ENCODE peak calls at places on chromosomes 5 and 9, in eight cellular contexts. M, X, L, D, R, Y, Z and Q are unnamed samples. For H3K27me3, the result is how much of the 10 kb centered on the place peaks cover.

GRCh38 chr9:30796806-30797205 is 1587.6 kb upstream of the ACO1 start:
- DNase-seq in M (no peak), X (no peak), L (no peak), D (no peak), R (no peak), Y (no peak), Z (no peak), Q (no peak)

GRCh38 chr5:57174850-57175525 is 1.1 kb downstream of the GPBP1 start:
- DNase-seq in M (no peak), X (no peak), L (no peak), D (no peak), R (no peak), Y (no peak), Z (no peak), Q (no peak)

GRCh38 chr9:135512241-135512603 is 9.0 kb upstream of the LCN1 start:
- DNase-seq in M (no peak), X (no peak), L (no peak), D (peak), R (no peak), Y (no peak), Z (no peak), Q (no peak)

GRCh38 chr9:83132768-83133167 is 69.8 kb upstream of the RASEF start:
- DNase-seq in M (no peak), X (no peak), L (no peak), D (no peak), R (no peak), Y (no peak), Z (no peak), Q (no peak)

GRCh38 chr5:56951131-56951945 is 585 bp downstream of the MIER3 start:
- DNase-seq in M (peak), X (peak), L (no peak), D (peak), R (peak), Y (peak), Z (peak), Q (peak)

GRCh38 chr9:136326061-136326776 is 1.1 kb upstream of the GPSM1 start:
- DNase-seq in M (no peak), X (no peak), L (no peak), D (no peak), R (no peak), Y (no peak), Z (no peak), Q (no peak)

GRCh38 chr9:4086119-4087088 is 213.5 kb downstream of the GLIS3 start:
- DNase-seq in M (no peak), X (no peak), L (no peak), D (no peak), R (no peak), Y (peak), Z (no peak), Q (no peak)

GRCh38 chr5:122761115-122761514 is 13.8 kb upstream of the SNX2 start:
- DNase-seq in M (no peak), X (no peak), L (no peak), D (no peak), R (no peak), Y (no peak), Z (no peak), Q (no peak)

GRCh38 chr5:16886366-16886736 is 49.7 kb downstream of the MYO10 start:
- DNase-seq in M (no peak), X (no peak), L (no peak), D (no peak), R (no peak), Y (no peak), Z (no peak), Q (no peak)

GRCh38 chr9:74499111-74499601 is 2.0 kb downstream of the RORB start:
- DNase-seq in M (no peak), X (no peak), L (no peak), D (no peak), R (no peak), Y (no peak), Z (no peak), Q (no peak)

GRCh38 chr9:100098241-100098886 is 436 bp downstream of the ERP44 start:
- DNase-seq in M (peak), X (peak), L (no peak), D (peak), R (peak), Y (peak), Z (peak), Q (peak)

GRCh38 chr9:131610231-131610761 is 65.0 kb downstream of the PRRT1B start:
- DNase-seq in M (no peak), X (no peak), L (no peak), D (no peak), R (no peak), Y (no peak), Z (no peak), Q (peak)

GRCh38 chr9:86655147-86655546 is 292.2 kb downstream of the GAS1 start:
- DNase-seq in M (no peak), X (no peak), L (no peak), D (no peak), R (no peak), Y (no peak), Z (no peak), Q (no peak)

GRCh38 chr5:159422371-159422770 is 92.1 kb upstream of the IL12B start:
- DNase-seq in M (no peak), X (no peak), L (no peak), D (no peak), R (no peak), Y (no peak), Z (no peak), Q (no peak)

GRCh38 chr9:22921742-22922141 is 475.1 kb downstream of the DMRTA1 start:
- DNase-seq in M (no peak), X (no peak), L (no peak), D (no peak), R (no peak), Y (no peak), Z (no peak), Q (no peak)

GRCh38 chr9:104900871-104901270 is 27.1 kb downstream of the ABCA1 start:
- DNase-seq in M (no peak), X (no peak), L (no peak), D (no peak), R (no peak), Y (no peak), Z (no peak), Q (no peak)

GRCh38 chr5:110956913-110957813 is 114.3 kb upstream of the TSLP start:
- DNase-seq in M (no peak), X (no peak), L (no peak), D (no peak), R (no peak), Y (no peak), Z (no peak), Q (no peak)

GRCh38 chr5:114176356-114176755 is 185.5 kb upstream of the KCNN2 start:
- DNase-seq in M (no peak), X (no peak), L (no peak), D (no peak), R (no peak), Y (no peak), Z (no peak), Q (no peak)

GRCh38 chr9:130137870-130138653 is 34.1 kb upstream of the NCS1 start:
- DNase-seq in M (no peak), X (no peak), L (no peak), D (no peak), R (no peak), Y (peak), Z (no peak), Q (peak)

GRCh38 chr5:95850391-95850894 is 27.9 kb upstream of the GLRX start:
- DNase-seq in M (no peak), X (no peak), L (no peak), D (no peak), R (peak), Y (no peak), Z (no peak), Q (no peak)

GRCh38 chr5:15446552-15446951 is 53.4 kb upstream of the FBXL7 start:
- DNase-seq in M (no peak), X (no peak), L (no peak), D (no peak), R (no peak), Y (no peak), Z (no peak), Q (no peak)

GRCh38 chr5:142244440-142244839 is 80.4 kb downstream of the SPRY4 start:
- DNase-seq in M (no peak), X (no peak), L (no peak), D (no peak), R (no peak), Y (no peak), Z (no peak), Q (no peak)

GRCh38 chr5:25448190-25448621 is 803.4 kb upstream of the CDH10 start:
- DNase-seq in M (no peak), X (no peak), L (no peak), D (no peak), R (no peak), Y (no peak), Z (no peak), Q (no peak)

GRCh38 chr9:101028346-101029299 is at the start of gene PLPPR1:
- DNase-seq in M (peak), X (peak), L (no peak), D (peak), R (peak), Y (peak), Z (no peak), Q (peak)

GRCh38 chr5:69326365-69326764 is 6.2 kb downstream of the CCDC125 start:
- DNase-seq in M (peak), X (no peak), L (no peak), D (no peak), R (no peak), Y (no peak), Z (no peak), Q (no peak)

GRCh38 chr5:131466171-131466766 is 168.8 kb downstream of the RAPGEF6 start:
- DNase-seq in M (no peak), X (no peak), L (no peak), D (no peak), R (no peak), Y (no peak), Z (no peak), Q (no peak)

GRCh38 chr9:127660886-127661285 is 45.9 kb upstream of the CFAP157 start:
- DNase-seq in M (no peak), X (no peak), L (no peak), D (no peak), R (no peak), Y (no peak), Z (no peak), Q (no peak)

GRCh38 chr9:21576331-21577189 is 94.4 kb upstream of the IFNE start:
- DNase-seq in M (no peak), X (no peak), L (no peak), D (no peak), R (no peak), Y (no peak), Z (no peak), Q (no peak)

GRCh38 chr5:6490693-6491092 is 42.0 kb downstream of the UBE2QL1 start:
- DNase-seq in M (no peak), X (no peak), L (no peak), D (no peak), R (no peak), Y (no peak), Z (no peak), Q (no peak)

GRCh38 chr5:72613515-72613914 is 106.3 kb upstream of the ZNF366 start:
- DNase-seq in M (no peak), X (no peak), L (no peak), D (no peak), R (no peak), Y (no peak), Z (no peak), Q (no peak)

GRCh38 chr5:147949711-147950573 is 43.6 kb upstream of the C5orf46 start:
- DNase-seq in M (no peak), X (no peak), L (no peak), D (no peak), R (no peak), Y (no peak), Z (no peak), Q (no peak)

GRCh38 chr5:343461-344401 is 22.2 kb downstream of the AHRR start:
- DNase-seq in M (peak), X (peak), L (no peak), D (no peak), R (peak), Y (peak), Z (peak), Q (peak)

GRCh38 chr5:107832746-107833145 is 162.0 kb upstream of the EFNA5 start:
- DNase-seq in M (no peak), X (no peak), L (no peak), D (no peak), R (no peak), Y (no peak), Z (no peak), Q (no peak)

GRCh38 chr5:154603978-154604679 is 126.1 kb upstream of the HAND1 start:
- DNase-seq in M (no peak), X (peak), L (no peak), D (no peak), R (peak), Y (peak), Z (no peak), Q (no peak)
- H3K4me3 ChIP-seq in M (no peak), X (peak), L (peak), D (no peak), R (no peak), Y (peak), Z (no peak), Q (no peak)

DNA sequence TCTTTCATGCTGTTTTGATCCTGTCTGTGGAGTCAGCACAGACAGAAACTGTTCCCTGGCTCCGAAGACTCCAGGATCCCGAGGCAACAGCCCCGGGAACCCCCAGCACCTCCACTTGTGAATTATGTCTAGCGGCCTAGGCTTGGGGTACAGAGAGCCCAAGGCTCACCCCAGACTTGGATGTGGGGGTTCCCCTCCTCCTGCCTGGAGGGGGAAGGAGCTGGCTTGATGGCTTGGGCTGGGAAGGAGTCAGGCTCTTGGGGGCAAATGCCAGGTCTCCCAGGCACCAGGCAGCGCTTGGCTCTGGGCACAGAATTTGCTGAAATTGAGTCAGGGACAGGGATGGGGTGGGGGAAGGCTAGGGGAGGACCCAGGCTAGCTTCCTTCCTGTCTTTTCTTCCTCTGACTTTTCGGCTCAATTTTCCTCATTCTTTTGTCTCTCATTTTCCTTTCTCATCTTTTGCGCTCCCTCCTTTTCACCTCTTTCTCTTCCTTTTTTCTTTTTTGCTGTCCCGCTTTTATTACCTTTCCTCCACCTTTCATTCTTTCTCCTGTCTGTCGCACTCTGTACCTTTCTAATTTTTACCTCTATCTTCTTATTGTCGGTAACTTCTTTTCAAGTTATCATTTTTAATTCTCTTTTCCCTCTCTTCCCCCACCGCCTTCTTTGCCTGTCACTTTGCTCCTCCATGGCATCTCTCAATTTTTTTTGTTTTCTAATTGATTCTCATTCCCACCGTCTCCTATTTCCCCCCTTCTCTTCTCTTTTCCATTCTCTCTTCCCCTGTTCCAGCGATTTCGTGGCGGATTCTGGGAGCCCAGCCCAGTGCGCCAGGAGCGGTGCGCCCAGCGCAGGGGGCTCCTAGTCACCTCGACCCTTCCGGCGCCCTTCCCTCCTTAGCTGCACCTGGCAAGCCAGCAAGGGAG is 10.5 kb downstream of the MSX2 start:
- DNase-seq in M (no peak), X (no peak), L (no peak), D (no peak), R (no peak), Y (no peak), Z (no peak), Q (no peak)
- H3K27me3 ChIP-seq in M (half or more), X (half or more), L (under half), D (half or more), R (under half), Y (half or more), Z (under half), Q (under half)

GRCh38 chr5:181223041-181223728 is at the start of gene TRIM41:
- DNase-seq in M (peak), X (peak), L (peak), D (peak), R (peak), Y (peak), Z (peak), Q (peak)
- TF ChIP-seq CTCF in M (no peak), X (no peak), L (peak), D (no peak), R (no peak), Y (peak), Z (no peak), Q (peak)

DNA sequence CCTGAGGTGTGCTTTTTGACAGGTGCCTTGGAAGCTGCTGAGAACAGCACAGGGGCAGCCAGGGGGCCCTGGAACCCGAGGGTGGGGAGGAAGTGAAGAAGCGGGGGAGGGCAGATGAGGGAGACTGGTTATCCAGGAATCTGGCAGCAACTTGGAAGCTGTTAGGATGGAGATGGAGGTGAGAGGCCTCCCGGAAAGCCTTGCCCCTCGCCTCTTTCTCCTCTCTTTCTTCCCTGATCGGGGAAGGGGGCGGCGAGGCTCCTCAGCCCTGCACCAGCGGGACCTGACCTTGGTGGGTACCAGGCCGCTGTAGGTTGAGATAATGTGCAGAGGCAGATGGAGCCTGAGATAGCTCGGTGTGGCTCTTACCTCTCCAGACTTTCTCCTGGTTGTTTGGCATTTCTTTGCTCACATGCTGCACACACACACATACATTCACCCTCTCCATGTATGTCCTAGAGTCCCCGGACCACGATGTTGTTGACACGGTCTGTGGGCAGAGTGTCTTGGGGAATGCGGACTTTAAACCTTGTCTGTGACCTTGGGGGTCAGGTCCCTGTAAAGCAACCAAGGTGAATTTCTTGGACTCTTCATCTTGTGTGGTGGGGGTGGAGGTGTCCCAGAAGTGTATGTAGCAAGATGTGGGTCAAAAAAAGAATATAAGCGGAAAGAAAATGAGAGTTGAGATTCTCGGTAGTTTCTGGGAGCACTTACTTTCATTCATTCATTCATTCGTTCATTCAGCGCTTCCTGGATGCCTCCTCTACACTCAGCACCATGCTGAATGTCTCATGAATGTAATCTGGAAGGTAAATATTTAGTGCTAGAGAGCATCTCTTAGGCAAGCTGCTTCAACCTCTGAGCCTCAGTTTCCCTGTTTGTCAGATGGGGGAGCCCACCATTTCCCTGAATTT is 1.6 kb downstream of the WWC1 start:
- DNase-seq in M (no peak), X (no peak), L (no peak), D (no peak), R (no peak), Y (no peak), Z (no peak), Q (no peak)
- H3K4me3 ChIP-seq in M (peak), X (peak), L (no peak), D (peak), R (peak), Y (no peak), Z (no peak), Q (no peak)

DNA sequence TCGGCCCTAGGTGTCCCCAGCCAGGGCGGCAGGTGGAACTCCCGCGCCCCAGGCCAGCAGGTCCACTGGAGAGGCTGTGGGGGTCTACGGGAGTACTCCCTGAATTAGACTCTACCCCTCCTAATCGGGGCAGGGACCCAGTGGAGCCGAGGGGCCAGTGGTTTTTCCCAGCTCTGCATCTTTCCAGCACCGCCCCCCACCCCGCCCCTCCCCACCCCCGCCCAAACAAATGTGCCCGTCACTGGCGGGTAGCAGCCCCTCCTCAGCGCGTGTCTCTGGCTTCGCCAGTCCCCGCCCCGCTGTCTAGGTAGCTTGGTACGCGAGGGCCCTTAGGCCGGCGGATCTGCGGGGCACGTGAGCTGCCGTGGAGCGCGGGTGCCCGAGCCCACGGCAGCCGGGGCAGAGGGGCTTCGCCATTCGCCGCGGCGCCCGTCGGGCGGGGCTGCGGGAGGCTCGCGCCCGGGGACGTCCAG is 7.0 kb downstream of the UNC5A start:
- DNase-seq in M (no peak), X (no peak), L (no peak), D (no peak), R (no peak), Y (no peak), Z (no peak), Q (no peak)
- H3K27me3 ChIP-seq in M (under half), X (half or more), L (under half), D (half or more), R (under half), Y (half or more), Z (under half), Q (half or more)

GRCh38 chr5:179276838-179277395 is 68.3 kb downstream of the ADAMTS2 start:
- DNase-seq in M (no peak), X (no peak), L (no peak), D (no peak), R (no peak), Y (no peak), Z (no peak), Q (no peak)
- TF ChIP-seq CTCF in M (no peak), X (no peak), L (no peak), D (no peak), R (no peak), Y (peak), Z (no peak), Q (no peak)

GRCh38 chr9:16718952-16719351 is 151.5 kb downstream of the BNC2 start:
- DNase-seq in M (no peak), X (no peak), L (no peak), D (no peak), R (no peak), Y (no peak), Z (no peak), Q (no peak)

GRCh38 chr9:16720386-16720785 is 150.1 kb downstream of the BNC2 start:
- DNase-seq in M (no peak), X (no peak), L (no peak), D (no peak), R (no peak), Y (no peak), Z (no peak), Q (no peak)

GRCh38 chr9:16719921-16720320 is 150.5 kb downstream of the BNC2 start:
- DNase-seq in M (no peak), X (no peak), L (no peak), D (no peak), R (no peak), Y (no peak), Z (no peak), Q (no peak)

GRCh38 chr9:16716631-16717030 is 153.8 kb downstream of the BNC2 start:
- DNase-seq in M (no peak), X (no peak), L (no peak), D (no peak), R (no peak), Y (no peak), Z (no peak), Q (no peak)

DNA sequence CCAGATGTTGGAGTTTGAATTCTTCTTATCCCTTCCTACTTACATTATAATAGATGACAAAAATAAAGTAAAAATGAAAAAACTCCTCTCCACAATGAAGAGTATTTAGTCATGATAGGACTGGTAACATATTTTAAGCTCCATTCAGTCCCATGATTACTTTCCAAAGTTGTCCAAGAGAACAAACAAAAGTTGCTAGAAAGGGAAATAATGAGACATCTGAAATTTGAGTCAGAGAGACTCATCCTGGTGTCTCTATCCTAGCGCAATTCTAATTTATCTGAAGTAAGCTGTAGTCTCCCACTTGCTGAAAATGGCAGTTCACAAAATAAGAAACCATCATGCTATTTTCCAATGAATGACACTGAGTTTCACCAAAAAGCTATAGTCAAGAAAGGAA is 152.2 kb downstream of the BNC2 start:
- DNase-seq in M (no peak), X (no peak), L (no peak), D (no peak), R (no peak), Y (no peak), Z (no peak), Q (no peak)
- H3K4me3 ChIP-seq in M (no peak), X (no peak), L (no peak), D (no peak), R (no peak), Y (no peak), Z (no peak), Q (no peak)